ENCODE peak calls at places on chromosomes 6 and 20, in six cellular contexts. S, K, V, R, O and A are unnamed samples.

GRCh38 chr6:130760006-130760405 is 67.2 kb upstream of the SMLR1 start:
- DNase-seq in S (no peak), K (no peak), V (peak; percentile 49), R (peak; percentile 38), O (peak; percentile 49), A (peak; percentile 76)

GRCh38 chr20:16712541-16712947 is 17.3 kb upstream of the SNRPB2 start:
- DNase-seq in S (no peak), K (no peak), V (no peak), R (no peak), O (no peak), A (no peak)

GRCh38 chr6:108581237-108581931 is 20.7 kb downstream of the FOXO3 start:
- DNase-seq in S (no peak), K (no peak), V (no peak), R (no peak), O (peak; percentile 95), A (peak; percentile 5)

GRCh38 chr6:97177905-97178304 is 105.1 kb downstream of the MMS22L start:
- DNase-seq in S (no peak), K (no peak), V (no peak), R (no peak), O (peak; percentile 21), A (no peak)

GRCh38 chr6:17156112-17156921 is 54.5 kb downstream of the STMND1 start:
- DNase-seq in S (no peak), K (peak; percentile 34), V (peak; percentile 11), R (peak; percentile 65), O (peak; percentile 91), A (peak; percentile 88)

GRCh38 chr6:135094403-135094821 is 39.8 kb upstream of the HBS1L start:
- DNase-seq in S (no peak), K (no peak), V (no peak), R (peak; percentile 38), O (no peak), A (no peak)

GRCh38 chr6:166307981-166308768 is at the start of gene PRR18:
- DNase-seq in S (no peak), K (no peak), V (peak; percentile 30), R (no peak), O (no peak), A (peak; percentile 37)

GRCh38 chr6:56686429-56686828 is 43.7 kb upstream of the DST start:
- DNase-seq in S (no peak), K (no peak), V (no peak), R (no peak), O (no peak), A (no peak)

GRCh38 chr6:56593801-56594318 is 48.8 kb downstream of the DST start:
- DNase-seq in S (no peak), K (no peak), V (no peak), R (no peak), O (peak; percentile 22), A (no peak)

GRCh38 chr6:3484240-3484639 is 27.4 kb upstream of the SLC22A23 start:
- DNase-seq in S (no peak), K (no peak), V (no peak), R (no peak), O (peak; percentile 71), A (no peak)

GRCh38 chr6:45956176-45956575 is 59.5 kb downstream of the CLIC5 start:
- DNase-seq in S (no peak), K (no peak), V (no peak), R (no peak), O (no peak), A (no peak)